ENCODE peak calls at places on chromosomes 13 and 19, in six cellular contexts. A is HCT116, K is substantia nigra, Q is fibroblast of lung, C is colonic mucosa, V is caudate nucleus. P is an unnamed sample.

GRCh38 chr19:39825093-39825463 is 8.9 kb downstream of the DYRK1B start:
- DNase-seq in A (no peak), K (no peak), Q (no peak), C (no peak), V (no peak), P (no peak)

GRCh38 chr13:33751151-33751550 is 66.8 kb upstream of the RFC3 start:
- DNase-seq in A (no peak), K (no peak), Q (peak; percentile 88), C (no peak), V (no peak), P (no peak)

GRCh38 chr19:18113827-18114226 is 16.2 kb downstream of the MAST3 start:
- DNase-seq in A (no peak), K (no peak), Q (no peak), C (no peak), V (no peak), P (no peak)

GRCh38 chr13:94079876-94080275 is 399.6 kb downstream of the DCT start:
- DNase-seq in A (no peak), K (no peak), Q (peak; percentile 61), C (no peak), V (no peak), P (no peak)

GRCh38 chr19:2853015-2853606 is 11.8 kb downstream of the ZNF555 start:
- DNase-seq in A (no peak), K (no peak), Q (no peak), C (no peak), V (no peak), P (no peak)

GRCh38 chr13:48295271-48295670 is 8.3 kb upstream of the RB1 start:
- DNase-seq in A (no peak), K (no peak), Q (no peak), C (no peak), V (no peak), P (no peak)

GRCh38 chr13:102461302-102461701 is 59.5 kb upstream of the FGF14 start:
- DNase-seq in A (no peak), K (no peak), Q (no peak), C (no peak), V (no peak), P (no peak)

GRCh38 chr19:6481541-6482342 is at the start of gene DENND1C:
- DNase-seq in A (no peak), K (no peak), Q (no peak), C (no peak), V (no peak), P (no peak)

GRCh38 chr13:35630551-35631275 is 154.2 kb upstream of the MAB21L1 start:
- DNase-seq in A (peak; percentile 40), K (no peak), Q (peak; percentile 54), C (no peak), V (peak; percentile 47), P (no peak)

GRCh38 chr13:102317593-102317992 is 84.3 kb downstream of the FGF14 start:
- DNase-seq in A (no peak), K (no peak), Q (peak; percentile 61), C (peak; percentile 55), V (peak; percentile 99), P (no peak)

GRCh38 chr13:41075485-41075884 is 14.2 kb downstream of the WBP4 start:
- DNase-seq in A (no peak), K (no peak), Q (no peak), C (no peak), V (no peak), P (no peak)

GRCh38 chr13:34437873-34438272 is 504.2 kb upstream of the NBEA start:
- DNase-seq in A (no peak), K (no peak), Q (no peak), C (no peak), V (no peak), P (no peak)

GRCh38 chr19:33812388-33813330 is 16.0 kb downstream of the KCTD15 start:
- DNase-seq in A (no peak), K (no peak), Q (no peak), C (no peak), V (no peak), P (no peak)

GRCh38 chr13:78881054-78881453 is 222.1 kb upstream of the OBI1 start:
- DNase-seq in A (no peak), K (no peak), Q (no peak), C (no peak), V (no peak), P (no peak)

GRCh38 chr19:46717034-46717715 is at the start of gene PRKD2:
- DNase-seq in A (no peak), K (peak; percentile 27), Q (peak; percentile 82), C (peak; percentile 96), V (no peak), P (no peak)

GRCh38 chr19:3189702-3190469 is 4.2 kb downstream of the NCLN start:
- DNase-seq in A (no peak), K (no peak), Q (no peak), C (peak; percentile 73), V (no peak), P (no peak)

GRCh38 chr13:110183925-110184324 is 123.0 kb downstream of the COL4A1 start:
- DNase-seq in A (no peak), K (no peak), Q (peak; percentile 11), C (no peak), V (no peak), P (no peak)

GRCh38 chr19:33472696-33473624 is 48.6 kb downstream of the PEPD start:
- DNase-seq in A (no peak), K (no peak), Q (peak; percentile 99), C (no peak), V (peak; percentile 65), P (peak; percentile 80)

GRCh38 chr13:114315074-114315785 is 927 bp downstream of the CHAMP1 start:
- DNase-seq in A (no peak), K (no peak), Q (peak; percentile 6), C (peak; percentile 8), V (no peak), P (no peak)

GRCh38 chr13:74134777-74135305 is 637 bp upstream of the KLF12 start:
- DNase-seq in A (no peak), K (no peak), Q (no peak), C (peak; percentile 70), V (no peak), P (no peak)

GRCh38 chr13:20054586-20054985 is 96.1 kb downstream of the ZMYM2 start:
- DNase-seq in A (no peak), K (no peak), Q (no peak), C (no peak), V (no peak), P (no peak)

GRCh38 chr19:42092350-42092749 is 16.4 kb downstream of the ZNF574 start:
- DNase-seq in A (no peak), K (no peak), Q (no peak), C (peak; percentile 63), V (no peak), P (no peak)

GRCh38 chr13:58134012-58134411 is 502.5 kb downstream of the PCDH17 start:
- DNase-seq in A (no peak), K (no peak), Q (no peak), C (no peak), V (no peak), P (no peak)

GRCh38 chr13:58134525-58134924 is 503.0 kb downstream of the PCDH17 start:
- DNase-seq in A (no peak), K (no peak), Q (no peak), C (no peak), V (no peak), P (no peak)
- H3K27ac ChIP-seq in A (no peak overlapping the region), K (no peak overlapping the region), Q (no peak overlapping the region), C (no peak overlapping the region), V (no peak overlapping the region), P (no peak overlapping the region)

GRCh38 chr19:4369109-4369887 is 25.9 kb downstream of the MPND start:
- DNase-seq in A (no peak), K (no peak), Q (peak; percentile 56), C (peak; percentile 86), V (no peak), P (no peak)
- H3K27ac ChIP-seq in A (peak overlapping the region; percentile 3), K (peak overlapping the region; percentile 61), Q (peak overlapping the region; percentile 52), C (peak overlapping the region; percentile 82), V (peak overlapping the region; percentile 52), P (peak overlapping the region; percentile 98)

GRCh38 chr19:16075430-16076153 is 703 bp upstream of the TPM4 start:
- DNase-seq in A (no peak), K (no peak), Q (no peak), C (no peak), V (no peak), P (no peak)

GRCh38 chr19:16073988-16074387 is 2.3 kb upstream of the TPM4 start:
- DNase-seq in A (no peak), K (no peak), Q (no peak), C (no peak), V (no peak), P (no peak)

GRCh38 chr19:16071072-16071691 is 5.1 kb upstream of the TPM4 start:
- DNase-seq in A (no peak), K (no peak), Q (no peak), C (no peak), V (no peak), P (no peak)

GRCh38 chr19:16074488-16075365 is 1.6 kb upstream of the TPM4 start:
- DNase-seq in A (no peak), K (no peak), Q (no peak), C (no peak), V (no peak), P (no peak)

DNA sequence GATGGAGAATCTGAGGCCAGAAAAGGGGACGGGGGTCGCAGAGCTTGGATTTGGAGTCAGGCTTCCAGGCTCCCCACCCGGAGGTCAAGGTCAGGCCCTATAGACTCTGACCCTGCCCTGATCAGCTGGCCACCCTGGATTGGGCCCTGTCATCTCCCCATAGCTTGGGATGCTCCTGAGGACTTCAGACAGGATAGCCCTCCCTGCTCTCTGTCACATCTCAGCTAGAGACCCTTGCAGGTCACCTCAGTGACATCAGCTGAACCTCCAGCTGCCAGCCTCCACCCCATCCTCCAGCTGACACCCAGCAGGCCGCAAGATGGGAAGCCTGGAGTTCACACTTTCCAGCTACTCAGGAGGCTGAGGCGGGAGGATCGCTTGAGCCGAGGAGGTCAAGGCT is 2.8 kb upstream of the TPM4 start:
- DNase-seq in A (no peak), K (no peak), Q (no peak), C (no peak), V (no peak), P (no peak)
- H3K27ac ChIP-seq in A (no peak overlapping the region), K (no peak overlapping the region), Q (no peak overlapping the region), C (no peak overlapping the region), V (no peak overlapping the region), P (peak overlapping the region; percentile 99)

DNA sequence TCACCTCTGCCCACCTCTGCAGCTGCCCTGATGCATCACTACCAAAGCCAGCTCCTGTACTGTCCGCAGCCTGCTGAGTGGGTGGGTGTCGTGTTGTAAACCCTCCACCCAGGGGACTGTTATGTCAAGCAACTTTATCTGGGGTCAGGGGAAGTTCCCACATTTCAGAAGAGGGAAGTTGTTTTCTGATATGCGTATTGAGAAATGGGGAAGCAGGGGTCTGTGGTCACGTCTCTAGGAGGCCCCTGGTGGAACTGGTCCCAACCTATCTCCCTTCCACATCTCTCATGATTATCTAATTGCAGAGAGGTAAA is 31.2 kb downstream of the CLEC17A start:
- DNase-seq in A (no peak), K (no peak), Q (no peak), C (no peak), V (no peak), P (no peak)
- H3K27ac ChIP-seq in A (no peak overlapping the region), K (no peak overlapping the region), Q (no peak overlapping the region), C (no peak overlapping the region), V (no peak overlapping the region), P (no peak overlapping the region)

GRCh38 chr13:95603887-95604533 is 40.5 kb downstream of the DZIP1 start:
- DNase-seq in A (no peak), K (no peak), Q (peak; percentile 80), C (peak; percentile 66), V (peak; percentile 23), P (no peak)
- H3K27ac ChIP-seq in A (no peak overlapping the region), K (no peak overlapping the region), Q (no peak overlapping the region), C (no peak overlapping the region), V (no peak overlapping the region), P (peak overlapping the region; percentile 26)

P was measured in epithelial cell of prostate.